ENCODE peak calls at places on chromosomes 4 and X, in seven cellular contexts. S, G, P, A, M, D and V are unnamed samples.

GRCh38 chrX:46204721-46205422 is 340.3 kb downstream of the ZNF674 start:
- DNase-seq in S (no peak), A (no peak), D (no peak), M (no peak), G (no peak), P (no peak), V (no peak)

GRCh38 chr4:128776794-128777216 is 32.7 kb upstream of the JADE1 start:
- DNase-seq in A (no peak), P (peak; percentile 95), M (peak; percentile 92), G (no peak), D (no peak), S (no peak), V (peak; percentile 97)

GRCh38 chrX:135431886-135432285 is 10.1 kb downstream of the SMIM10L2A start:
- DNase-seq in D (no peak), A (no peak), P (no peak), M (no peak), G (no peak), S (no peak), V (no peak)

GRCh38 chr4:176478076-176478475 is 158.3 kb downstream of the SPCS3 start:
- DNase-seq in A (no peak), S (no peak), G (no peak), M (no peak), D (no peak), P (peak; percentile 30), V (no peak)

GRCh38 chrX:111869639-111870034 is 6.3 kb upstream of the TRPC5OS start:
- DNase-seq in S (peak; percentile 64), D (peak; percentile 43), A (peak; percentile 54), P (peak; percentile 63), M (peak; percentile 64), G (peak; percentile 75), V (peak; percentile 61)

GRCh38 chr4:121421594-121421993 is 40.8 kb upstream of the QRFPR start:
- DNase-seq in D (no peak), M (peak; percentile 35), A (peak; percentile 5), G (peak; percentile 20), S (no peak), P (no peak), V (peak; percentile 3)

GRCh38 chr4:17997129-17997528 is 24.4 kb downstream of the LCORL start:
- DNase-seq in S (no peak), A (no peak), P (no peak), G (no peak), D (no peak), M (peak; percentile 10), V (no peak)

GRCh38 chrX:49844622-49845021 is 15.5 kb downstream of the PAGE4 start:
- DNase-seq in A (no peak), P (no peak), M (no peak), S (no peak), D (no peak), G (no peak), V (no peak)

GRCh38 chr4:106584590-106584989 is 216.0 kb upstream of the GIMD1 start:
- DNase-seq in D (no peak), M (no peak), P (peak; percentile 6), A (no peak), S (no peak), G (no peak), V (peak; percentile 5)

GRCh38 chr4:113292371-113293042 is 243.1 kb downstream of the ANK2 start:
- DNase-seq in A (peak; percentile 57), P (peak; percentile 71), G (peak; percentile 72), D (peak; percentile 80), S (peak; percentile 88), M (no peak), V (peak; percentile 63)

GRCh38 chr4:61202100-61202637 is 2.0 kb downstream of the ADGRL3 start:
- DNase-seq in D (peak; percentile 60), M (peak; percentile 21), P (no peak), S (no peak), A (peak; percentile 27), G (peak; percentile 60), V (no peak)

GRCh38 chrX:11273544-11273943 is 19.7 kb upstream of the AMELX start:
- DNase-seq in G (no peak), M (no peak), D (no peak), A (no peak), P (peak; percentile 53), S (no peak), V (peak; percentile 50)

GRCh38 chr4:37892641-37893040 is 1.8 kb downstream of the TBC1D1 start:
- DNase-seq in G (no peak), S (no peak), P (no peak), A (no peak), D (no peak), M (no peak), V (no peak)

GRCh38 chr4:70518269-70518668 is at the start of gene AMTN:
- DNase-seq in G (no peak), S (no peak), A (no peak), P (no peak), D (no peak), M (no peak), V (no peak)

GRCh38 chrX:57481514-57481913 is 110.3 kb upstream of the ZXDB start:
- DNase-seq in A (no peak), M (no peak), P (no peak), D (no peak), G (no peak), S (no peak), V (no peak)

GRCh38 chrX:19613645-19614323 is 98.5 kb upstream of the MAP3K15 start:
- DNase-seq in P (no peak), S (no peak), A (no peak), M (no peak), D (no peak), G (no peak), V (peak; percentile 43)

GRCh38 chr4:64538219-64538618 is 129.0 kb upstream of the TECRL start:
- DNase-seq in P (no peak), A (no peak), D (peak; percentile 62), M (peak; percentile 20), S (peak; percentile 69), G (peak; percentile 62), V (no peak)

GRCh38 chr4:53055274-53055673 is 193.2 kb downstream of the RASL11B start:
- DNase-seq in S (no peak), D (no peak), A (no peak), G (no peak), M (no peak), P (peak; percentile 84), V (peak; percentile 68)

GRCh38 chr4:3721627-3722026 is 44.6 kb upstream of the ADRA2C start:
- DNase-seq in S (no peak), M (no peak), A (no peak), D (no peak), G (no peak), P (no peak), V (no peak)

GRCh38 chrX:34918856-34919255 is 23.7 kb upstream of the FAM47B start:
- DNase-seq in G (peak; percentile 71), S (peak; percentile 50), D (no peak), A (peak; percentile 11), P (peak; percentile 75), M (peak; percentile 29), V (peak; percentile 67)

DNA sequence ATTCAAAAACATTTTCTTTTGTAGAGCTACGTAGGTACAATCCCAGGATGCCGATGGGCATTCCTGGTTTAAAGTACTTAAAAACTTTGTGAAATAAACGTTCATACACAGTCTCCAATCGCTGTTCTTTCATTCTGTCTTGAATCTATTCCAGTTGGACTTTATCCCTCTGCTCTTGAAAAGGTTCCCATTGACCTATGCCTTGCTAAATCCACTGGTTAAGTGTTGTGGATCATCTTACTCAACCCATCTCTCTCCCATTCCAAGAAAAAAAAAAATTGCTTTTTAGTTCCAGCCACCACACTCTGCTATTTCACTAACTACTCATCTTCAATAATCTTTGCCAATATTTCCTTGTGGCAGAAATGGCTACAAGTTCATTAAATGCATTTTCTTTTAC is 542.3 kb upstream of the GRIA3 start:
- DNase-seq in D (no peak), G (no peak), S (no peak), A (no peak), P (no peak), M (peak; percentile 41), V (no peak)
- H4K8ac ChIP-seq in D (no peak overlapping the region), G (no peak overlapping the region), S (no peak overlapping the region), A (no peak overlapping the region), P (no peak overlapping the region), M (no peak overlapping the region), V (no peak overlapping the region)

DNA sequence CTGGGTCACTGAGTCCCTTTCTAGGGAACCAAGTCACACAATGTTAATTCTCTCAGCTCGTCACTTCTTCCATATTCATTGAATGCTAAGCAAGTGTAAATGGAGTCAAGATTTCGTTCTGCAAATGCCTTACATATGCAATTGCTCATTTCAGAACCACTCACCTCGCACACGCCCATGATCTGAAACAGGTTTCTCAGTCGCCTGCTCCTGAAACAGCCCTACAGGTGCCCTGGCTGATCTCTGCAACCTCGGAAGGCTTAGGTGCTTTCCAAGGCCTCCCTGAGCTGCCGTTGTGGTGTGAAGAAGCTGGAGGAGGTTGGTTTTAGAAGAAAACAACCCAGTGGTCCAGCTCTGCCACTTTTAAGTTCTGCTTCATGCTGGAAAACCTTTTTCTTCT is 100.8 kb upstream of the MSX1 start:
- DNase-seq in D (no peak), M (no peak), P (no peak), G (no peak), S (no peak), A (no peak), V (no peak)
- H3K4me1 ChIP-seq in D (peaks cover 22% of the 10 kb centered on the region), M (peaks cover 10% of the 10 kb centered on the region), P (no peaks in the 10 kb centered on the region), G (peaks cover 26% of the 10 kb centered on the region), S (peaks cover 5% of the 10 kb centered on the region), A (peaks cover 26% of the 10 kb centered on the region), V (peaks cover 14% of the 10 kb centered on the region)

GRCh38 chrX:27445438-27445837 is 17.7 kb downstream of the PPP4R3C start:
- DNase-seq in P (no peak), S (no peak), D (no peak), M (no peak), A (no peak), G (no peak), V (no peak)
- H4K8ac ChIP-seq in P (no peak overlapping the region), S (no peak overlapping the region), D (no peak overlapping the region), M (no peak overlapping the region), A (no peak overlapping the region), G (no peak overlapping the region), V (no peak overlapping the region)

GRCh38 chr4:87002682-87003043 is 67.9 kb downstream of the AFF1 start:
- DNase-seq in M (no peak), G (peak; percentile 55), D (no peak), A (peak; percentile 30), P (no peak), S (no peak), V (no peak)
- H3K4me1 ChIP-seq in M (peaks cover 4% of the 10 kb centered on the region), G (peaks cover 15% of the 10 kb centered on the region), D (peaks cover 22% of the 10 kb centered on the region), A (peaks cover 10% of the 10 kb centered on the region), P (peaks cover 10% of the 10 kb centered on the region), S (peaks cover 19% of the 10 kb centered on the region), V (no peaks in the 10 kb centered on the region)

DNA sequence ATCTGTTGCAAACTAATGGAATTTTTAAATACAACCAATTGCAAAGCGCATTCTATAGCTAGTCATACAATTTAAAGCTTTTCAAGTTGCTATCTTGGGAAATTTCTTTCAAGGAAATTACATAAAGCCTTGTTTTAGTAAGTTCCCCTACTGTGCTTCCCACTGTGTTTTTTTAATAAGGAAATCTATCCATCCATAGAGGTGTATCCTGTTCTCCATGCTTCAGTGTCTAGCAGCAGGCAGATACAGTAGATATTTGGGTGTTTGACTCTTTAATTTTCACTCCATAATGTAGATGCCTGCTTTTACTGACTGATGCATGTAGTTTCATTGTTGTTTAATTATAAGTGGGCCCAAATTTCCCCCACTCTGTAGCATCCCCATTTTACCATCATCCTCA is 171.6 kb upstream of the POU3F4 start:
- DNase-seq in A (no peak), P (no peak), M (no peak), D (no peak), S (no peak), G (no peak), V (no peak)
- H4K8ac ChIP-seq in A (no peak overlapping the region), P (no peak overlapping the region), M (no peak overlapping the region), D (no peak overlapping the region), S (no peak overlapping the region), G (no peak overlapping the region), V (no peak overlapping the region)